ENCODE peak calls at places on chromosomes 12 and 14, in ten cellular contexts. F is endothelial cell of umbilical vein, J is spleen, U is HepG2, L is sigmoid colon, R is HCT116, H is breast epithelium, Q is stomach, Y is SK-N-SH, S is K562. E is an unnamed sample.

GRCh38 chr14:94654071-94654974 is 42.1 kb downstream of the SERPINA3 start:
- DNase-seq in F (no peak), J (no peak), U (peak; percentile 74), L (peak; percentile 88), R (no peak), H (no peak), Q (no peak), Y (no peak), S (no peak), E (peak; percentile 14)

GRCh38 chr14:76793324-76793723 is 19.4 kb downstream of the ANGEL1 start:
- DNase-seq in F (no peak), J (no peak), U (no peak), L (no peak), R (no peak), H (no peak), Q (no peak), Y (no peak), S (no peak), E (no peak)

GRCh38 chr12:79250955-79251354 is 386.4 kb downstream of the SYT1 start:
- DNase-seq in F (no peak), J (no peak), U (no peak), L (no peak), R (no peak), H (no peak), Q (no peak), Y (no peak), S (no peak), E (no peak)

GRCh38 chr14:105071942-105072341 is 6.7 kb upstream of the GPR132 start:
- DNase-seq in F (no peak), J (peak; percentile 77), U (no peak), L (no peak), R (no peak), H (no peak), Q (no peak), Y (no peak), S (no peak), E (no peak)

GRCh38 chr12:12723681-12724420 is 6.7 kb downstream of the CDKN1B start:
- DNase-seq in F (peak; percentile 57), J (peak; percentile 91), U (no peak), L (peak; percentile 73), R (no peak), H (no peak), Q (peak; percentile 44), Y (peak; percentile 76), S (no peak), E (peak; percentile 54)

GRCh38 chr12:4133029-4133428 is 140.5 kb upstream of the CCND2 start:
- DNase-seq in F (no peak), J (no peak), U (no peak), L (no peak), R (no peak), H (no peak), Q (no peak), Y (no peak), S (no peak), E (no peak)

GRCh38 chr14:90093942-90094595 is 32.3 kb downstream of the KCNK13 start:
- DNase-seq in F (no peak), J (no peak), U (no peak), L (no peak), R (no peak), H (no peak), Q (no peak), Y (no peak), S (no peak), E (no peak)

GRCh38 chr12:5417500-5417899 is 14.4 kb upstream of the NTF3 start:
- DNase-seq in F (no peak), J (no peak), U (no peak), L (no peak), R (no peak), H (no peak), Q (no peak), Y (no peak), S (no peak), E (no peak)

GRCh38 chr12:57984629-57985151 is 43.3 kb downstream of the ATP23 start:
- DNase-seq in F (no peak), J (no peak), U (no peak), L (no peak), R (no peak), H (no peak), Q (no peak), Y (no peak), S (no peak), E (no peak)

GRCh38 chr12:57983150-57983857 is 41.9 kb downstream of the ATP23 start:
- DNase-seq in F (peak; percentile 72), J (no peak), U (peak; percentile 12), L (no peak), R (peak; percentile 42), H (no peak), Q (no peak), Y (peak; percentile 4), S (peak; percentile 14), E (peak; percentile 30)

GRCh38 chr12:57989837-57990236 is 48.5 kb downstream of the ATP23 start:
- DNase-seq in F (no peak), J (no peak), U (no peak), L (no peak), R (no peak), H (no peak), Q (no peak), Y (no peak), S (no peak), E (no peak)

GRCh38 chr12:57985685-57986084 is 44.3 kb downstream of the ATP23 start:
- DNase-seq in F (no peak), J (no peak), U (no peak), L (no peak), R (no peak), H (no peak), Q (no peak), Y (no peak), S (no peak), E (no peak)

GRCh38 chr12:57983858-57984505 is 42.6 kb downstream of the ATP23 start:
- DNase-seq in F (no peak), J (no peak), U (no peak), L (no peak), R (no peak), H (no peak), Q (no peak), Y (no peak), S (no peak), E (no peak)
- H3K9me3 ChIP-seq in F (no peaks in the 10 kb centered on the region), J (no peaks in the 10 kb centered on the region), U (no peaks in the 10 kb centered on the region), L (no peaks in the 10 kb centered on the region), R (no peaks in the 10 kb centered on the region), H (no peaks in the 10 kb centered on the region), Q (no peaks in the 10 kb centered on the region), Y (no peaks in the 10 kb centered on the region), S (no peaks in the 10 kb centered on the region), E (no peaks in the 10 kb centered on the region)

DNA sequence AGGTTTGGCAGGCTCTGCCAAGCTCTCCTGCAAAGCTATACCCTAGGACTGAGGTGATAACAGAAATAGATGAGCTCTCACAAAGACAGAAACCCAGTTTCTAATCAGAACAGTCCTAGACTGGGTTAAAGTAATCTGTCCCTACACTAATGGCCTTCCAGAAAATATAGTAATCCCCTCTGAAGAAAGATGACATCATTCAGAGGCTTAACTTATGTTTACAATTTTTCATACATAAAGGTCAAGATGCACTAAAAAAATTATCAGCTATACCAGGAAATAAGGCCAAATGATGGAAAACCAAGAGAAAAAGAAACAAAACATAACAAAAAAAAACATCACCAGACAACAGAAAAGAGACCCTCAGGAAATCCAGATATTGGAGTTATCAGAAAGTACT is 4.9 kb upstream of the WASHC4 start:
- DNase-seq in F (no peak), J (no peak), U (no peak), L (no peak), R (no peak), H (no peak), Q (no peak), Y (no peak), S (no peak), E (no peak)
- TF ChIP-seq CTCF in F (no peak), J (no peak), U (no peak), L (no peak), R (no peak), H (no peak), Q (no peak), Y (no peak), S (no peak), E (no peak)

DNA sequence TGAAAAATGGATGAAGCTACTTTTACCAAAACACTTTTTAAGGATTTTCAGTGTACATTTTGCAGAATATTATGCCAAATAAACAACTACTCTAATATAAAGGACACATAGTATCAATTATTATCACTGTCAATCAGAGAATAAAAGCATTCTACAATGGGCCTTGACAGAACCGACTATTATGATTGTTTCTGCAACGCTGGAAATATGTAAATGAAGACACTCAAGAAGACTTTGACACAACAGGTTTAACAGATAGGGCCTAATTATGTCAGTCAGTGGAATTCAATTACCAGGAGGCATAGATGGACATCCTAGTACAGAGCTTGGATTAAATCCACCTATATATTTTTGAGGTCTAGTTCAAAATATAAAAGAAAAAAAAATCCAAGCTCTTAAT is 58.7 kb upstream of the SOX5 start:
- DNase-seq in F (no peak), J (no peak), U (no peak), L (no peak), R (no peak), H (no peak), Q (no peak), Y (no peak), S (no peak), E (no peak)
- TF ChIP-seq POLR2AphosphoS5 in F (no peak), J (no peak), U (no peak), L (no peak), R (no peak), H (no peak), Q (no peak), Y (no peak), S (no peak), E (no peak)

GRCh38 chr12:92445253-92446081 is 257.3 kb upstream of the PLEKHG7 start:
- DNase-seq in F (no peak), J (peak; percentile 84), U (no peak), L (no peak), R (no peak), H (no peak), Q (no peak), Y (no peak), S (no peak), E (peak; percentile 47)

GRCh38 chr12:92446082-92446460 is 256.7 kb upstream of the PLEKHG7 start:
- DNase-seq in F (no peak), J (no peak), U (no peak), L (no peak), R (no peak), H (no peak), Q (no peak), Y (no peak), S (no peak), E (no peak)

GRCh38 chr12:92444763-92445162 is 258.0 kb upstream of the PLEKHG7 start:
- DNase-seq in F (no peak), J (no peak), U (no peak), L (peak; percentile 60), R (no peak), H (no peak), Q (no peak), Y (no peak), S (no peak), E (peak; percentile 24)

GRCh38 chr12:92440072-92440471 is 262.7 kb upstream of the PLEKHG7 start:
- DNase-seq in F (no peak), J (no peak), U (no peak), L (no peak), R (no peak), H (no peak), Q (no peak), Y (no peak), S (no peak), E (no peak)

DNA sequence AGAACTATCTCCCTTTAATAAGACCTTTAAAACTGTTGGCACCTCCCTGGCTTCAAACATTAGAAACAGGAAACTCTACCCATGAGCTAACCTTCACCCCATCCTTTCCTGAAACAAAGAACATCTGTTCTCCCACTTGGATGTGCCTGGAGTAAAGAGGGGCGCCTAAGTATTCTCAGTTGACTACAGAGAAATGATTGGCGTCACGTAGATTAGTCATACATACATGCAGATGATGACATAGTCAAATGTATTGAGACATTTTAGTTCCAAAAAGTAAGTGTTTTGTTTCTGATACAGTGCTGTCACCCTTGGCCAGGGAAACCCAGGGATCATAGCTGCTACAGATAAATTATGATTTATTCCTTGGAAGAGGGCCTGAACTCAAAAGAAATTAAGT is 260.0 kb upstream of the PLEKHG7 start:
- DNase-seq in F (no peak), J (no peak), U (no peak), L (no peak), R (no peak), H (no peak), Q (no peak), Y (no peak), S (no peak), E (no peak)
- H3K9me3 ChIP-seq in F (no peaks in the 10 kb centered on the region), J (no peaks in the 10 kb centered on the region), U (no peaks in the 10 kb centered on the region), L (no peaks in the 10 kb centered on the region), R (no peaks in the 10 kb centered on the region), H (no peaks in the 10 kb centered on the region), Q (no peaks in the 10 kb centered on the region), Y (no peaks in the 10 kb centered on the region), S (no peaks in the 10 kb centered on the region), E (no peaks in the 10 kb centered on the region)

E was measured in transverse colon.